ENCODE peak calls at places on chromosomes 6 and 20, in five cellular contexts. One of them, this sample, is unnamed.

GRCh38 chr6:117548797-117549301 is 53.5 kb downstream of the GOPC start:
- DNase-seq in HepG2: peak
- DNase-seq in endothelial cell of umbilical vein: peak
- DNase-seq in A549: peak
- DNase-seq in K562: no peak
- DNase-seq in this sample: no peak

GRCh38 chr6:122207794-122208193 is 191.7 kb upstream of the HSF2 start:
- DNase-seq in HepG2: no peak
- DNase-seq in endothelial cell of umbilical vein: no peak
- DNase-seq in A549: no peak
- DNase-seq in K562: no peak
- DNase-seq in this sample: no peak

GRCh38 chr6:20056350-20056992 is 155.8 kb downstream of the MBOAT1 start:
- DNase-seq in HepG2: peak
- DNase-seq in endothelial cell of umbilical vein: peak
- DNase-seq in A549: peak
- DNase-seq in K562: no peak
- DNase-seq in this sample: peak

GRCh38 chr20:44651507-44652373 is at the start of gene ADA:
- DNase-seq in HepG2: peak
- DNase-seq in endothelial cell of umbilical vein: peak
- DNase-seq in A549: peak
- DNase-seq in K562: peak
- DNase-seq in this sample: peak

GRCh38 chr6:154154389-154154967 is 115.4 kb downstream of the OPRM1 start:
- DNase-seq in HepG2: peak
- DNase-seq in endothelial cell of umbilical vein: peak
- DNase-seq in A549: peak
- DNase-seq in K562: peak
- DNase-seq in this sample: peak

GRCh38 chr6:7034055-7034454 is 73.7 kb upstream of the RREB1 start:
- DNase-seq in HepG2: no peak
- DNase-seq in endothelial cell of umbilical vein: no peak
- DNase-seq in A549: no peak
- DNase-seq in K562: no peak
- DNase-seq in this sample: no peak

GRCh38 chr6:27873101-27874030 is 38.8 kb downstream of the OR2B2 start:
- DNase-seq in HepG2: no peak
- DNase-seq in endothelial cell of umbilical vein: peak
- DNase-seq in A549: peak
- DNase-seq in K562: no peak
- DNase-seq in this sample: peak

GRCh38 chr20:9831032-9831431 is 7.8 kb downstream of the PAK5 start:
- DNase-seq in HepG2: no peak
- DNase-seq in endothelial cell of umbilical vein: no peak
- DNase-seq in A549: no peak
- DNase-seq in K562: no peak
- DNase-seq in this sample: no peak

GRCh38 chr6:43829470-43829869 is 59.5 kb downstream of the VEGFA start:
- DNase-seq in HepG2: no peak
- DNase-seq in endothelial cell of umbilical vein: no peak
- DNase-seq in A549: no peak
- DNase-seq in K562: no peak
- DNase-seq in this sample: no peak

GRCh38 chr6:160400426-160400825 is 52.2 kb downstream of the SLC22A3 start:
- DNase-seq in HepG2: no peak
- DNase-seq in endothelial cell of umbilical vein: no peak
- DNase-seq in A549: no peak
- DNase-seq in K562: no peak
- DNase-seq in this sample: peak

GRCh38 chr6:31579119-31579505 is 3.1 kb downstream of the LTB start:
- DNase-seq in HepG2: no peak
- DNase-seq in endothelial cell of umbilical vein: no peak
- DNase-seq in A549: no peak
- DNase-seq in K562: no peak
- DNase-seq in this sample: peak

GRCh38 chr20:17014217-17014616 is 212.6 kb upstream of the PCSK2 start:
- DNase-seq in HepG2: no peak
- DNase-seq in endothelial cell of umbilical vein: no peak
- DNase-seq in A549: no peak
- DNase-seq in K562: no peak
- DNase-seq in this sample: no peak

GRCh38 chr6:140871911-140872310 is 1260.8 kb upstream of the GJE1 start:
- DNase-seq in HepG2: no peak
- DNase-seq in endothelial cell of umbilical vein: no peak
- DNase-seq in A549: no peak
- DNase-seq in K562: no peak
- DNase-seq in this sample: no peak

GRCh38 chr20:62530643-62531032 is 54.8 kb upstream of the GATA5 start:
- DNase-seq in HepG2: no peak
- DNase-seq in endothelial cell of umbilical vein: no peak
- DNase-seq in A549: no peak
- DNase-seq in K562: no peak
- DNase-seq in this sample: no peak

GRCh38 chr20:48761023-48761785 is 66.6 kb downstream of the PREX1 start:
- DNase-seq in HepG2: no peak
- DNase-seq in endothelial cell of umbilical vein: no peak
- DNase-seq in A549: no peak
- DNase-seq in K562: no peak
- DNase-seq in this sample: peak

GRCh38 chr6:13407368-13407708 is 79.0 kb upstream of the TBC1D7 start:
- DNase-seq in HepG2: no peak
- DNase-seq in endothelial cell of umbilical vein: no peak
- DNase-seq in A549: no peak
- DNase-seq in K562: no peak
- DNase-seq in this sample: no peak

GRCh38 chr6:5231289-5231688 is 29.5 kb downstream of the LYRM4 start:
- DNase-seq in HepG2: no peak
- DNase-seq in endothelial cell of umbilical vein: no peak
- DNase-seq in A549: no peak
- DNase-seq in K562: peak
- DNase-seq in this sample: no peak

GRCh38 chr6:57172136-57173055 is at the start of gene BAG2:
- DNase-seq in HepG2: peak
- DNase-seq in endothelial cell of umbilical vein: peak
- DNase-seq in A549: peak
- DNase-seq in K562: peak
- DNase-seq in this sample: peak

GRCh38 chr6:14441371-14441781 is 323.8 kb downstream of the CD83 start:
- DNase-seq in HepG2: no peak
- DNase-seq in endothelial cell of umbilical vein: no peak
- DNase-seq in A549: no peak
- DNase-seq in K562: no peak
- DNase-seq in this sample: no peak

GRCh38 chr20:46592580-46593362 is 42.3 kb upstream of the OCSTAMP start:
- DNase-seq in HepG2: peak
- DNase-seq in endothelial cell of umbilical vein: no peak
- DNase-seq in A549: peak
- DNase-seq in K562: no peak
- DNase-seq in this sample: peak

GRCh38 chr6:45445749-45446454 is 68.2 kb upstream of the SUPT3H start:
- DNase-seq in HepG2: peak
- DNase-seq in endothelial cell of umbilical vein: peak
- DNase-seq in A549: peak
- DNase-seq in K562: peak
- DNase-seq in this sample: peak

GRCh38 chr6:40325041-40325440 is 262.1 kb downstream of the LRFN2 start:
- DNase-seq in HepG2: no peak
- DNase-seq in endothelial cell of umbilical vein: no peak
- DNase-seq in A549: no peak
- DNase-seq in K562: no peak
- DNase-seq in this sample: no peak

GRCh38 chr6:133891814-133892443 is 3.0 kb downstream of the TCF21 start:
- DNase-seq in HepG2: no peak
- DNase-seq in endothelial cell of umbilical vein: peak
- DNase-seq in A549: no peak
- DNase-seq in K562: no peak
- DNase-seq in this sample: no peak

GRCh38 chr6:38034269-38034914 is 214.9 kb downstream of the ZFAND3 start:
- DNase-seq in HepG2: peak
- DNase-seq in endothelial cell of umbilical vein: peak
- DNase-seq in A549: peak
- DNase-seq in K562: no peak
- DNase-seq in this sample: peak

GRCh38 chr20:59144831-59145196 is 18.8 kb upstream of the ZNF831 start:
- DNase-seq in HepG2: no peak
- DNase-seq in endothelial cell of umbilical vein: no peak
- DNase-seq in A549: no peak
- DNase-seq in K562: no peak
- DNase-seq in this sample: no peak

GRCh38 chr20:39282619-39283092 is 320.5 kb downstream of the DHX35 start:
- DNase-seq in HepG2: no peak
- DNase-seq in endothelial cell of umbilical vein: no peak
- DNase-seq in A549: no peak
- DNase-seq in K562: no peak
- DNase-seq in this sample: no peak

GRCh38 chr6:56359201-56359899 is 112.0 kb upstream of the COL21A1 start:
- DNase-seq in HepG2: peak
- DNase-seq in endothelial cell of umbilical vein: peak
- DNase-seq in A549: peak
- DNase-seq in K562: peak
- DNase-seq in this sample: peak

GRCh38 chr20:44475694-44476560 is at the start of gene TTPAL:
- DNase-seq in HepG2: peak
- DNase-seq in endothelial cell of umbilical vein: peak
- DNase-seq in A549: peak
- DNase-seq in K562: peak
- DNase-seq in this sample: peak

GRCh38 chr6:50815436-50816114 is 3.1 kb upstream of the TFAP2B start:
- DNase-seq in HepG2: no peak
- DNase-seq in endothelial cell of umbilical vein: peak
- DNase-seq in A549: no peak
- DNase-seq in K562: peak
- DNase-seq in this sample: no peak

GRCh38 chr6:168851460-168852103 is 402.1 kb downstream of the THBS2 start:
- DNase-seq in HepG2: no peak
- DNase-seq in endothelial cell of umbilical vein: no peak
- DNase-seq in A549: no peak
- DNase-seq in K562: no peak
- DNase-seq in this sample: no peak
- H3K4me3 ChIP-seq in HepG2: peak
- H3K4me3 ChIP-seq in endothelial cell of umbilical vein: no peak
- H3K4me3 ChIP-seq in A549: no peak
- H3K4me3 ChIP-seq in K562: no peak
- H3K4me3 ChIP-seq in this sample: peak

DNA sequence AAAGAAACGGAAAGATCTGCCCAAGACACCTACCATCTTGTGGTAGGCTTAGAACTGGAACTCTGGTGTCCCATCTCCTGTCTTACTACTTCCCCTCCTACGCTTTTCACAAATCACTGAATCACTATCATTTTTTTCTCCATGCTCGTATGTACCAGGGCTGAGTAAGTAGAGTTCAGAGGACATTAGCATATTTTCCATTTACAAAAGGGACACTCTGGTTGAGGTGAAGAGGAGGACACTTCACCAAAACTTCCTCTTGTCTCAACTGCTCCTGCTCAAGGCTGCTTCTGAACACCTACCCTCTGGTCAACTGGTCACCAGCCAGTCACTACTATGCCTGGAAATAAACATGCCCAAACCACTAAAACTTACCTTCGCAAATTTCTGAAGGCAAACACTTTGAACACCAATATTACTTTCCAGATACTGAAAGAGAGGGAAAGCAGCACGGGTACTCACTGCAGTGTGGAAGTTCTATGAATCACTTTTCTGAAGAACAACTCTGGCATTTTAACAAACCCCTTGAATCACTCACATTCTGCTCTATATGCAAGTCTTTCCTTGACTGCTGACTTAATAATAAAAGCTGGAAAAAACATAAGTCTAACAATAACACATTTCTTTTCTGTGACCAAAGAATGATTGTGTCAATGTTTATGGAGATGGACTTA is 123.3 kb downstream of the INSM1 start:
- DNase-seq in HepG2: no peak
- DNase-seq in endothelial cell of umbilical vein: peak
- DNase-seq in A549: no peak
- DNase-seq in K562: no peak
- DNase-seq in this sample: no peak
- TF ChIP-seq MYC in HepG2: no peak
- TF ChIP-seq MYC in endothelial cell of umbilical vein: no peak
- TF ChIP-seq MYC in A549: no peak
- TF ChIP-seq MYC in K562: no peak
- TF ChIP-seq MYC in this sample: no peak

GRCh38 chr6:87472525-87473418 is at the start of gene SLC35A1:
- DNase-seq in HepG2: peak
- DNase-seq in endothelial cell of umbilical vein: peak
- DNase-seq in A549: peak
- DNase-seq in K562: peak
- DNase-seq in this sample: peak
- TF ChIP-seq CTCF in HepG2: peak
- TF ChIP-seq CTCF in endothelial cell of umbilical vein: no peak
- TF ChIP-seq CTCF in A549: no peak
- TF ChIP-seq CTCF in K562: no peak
- TF ChIP-seq CTCF in this sample: no peak

DNA sequence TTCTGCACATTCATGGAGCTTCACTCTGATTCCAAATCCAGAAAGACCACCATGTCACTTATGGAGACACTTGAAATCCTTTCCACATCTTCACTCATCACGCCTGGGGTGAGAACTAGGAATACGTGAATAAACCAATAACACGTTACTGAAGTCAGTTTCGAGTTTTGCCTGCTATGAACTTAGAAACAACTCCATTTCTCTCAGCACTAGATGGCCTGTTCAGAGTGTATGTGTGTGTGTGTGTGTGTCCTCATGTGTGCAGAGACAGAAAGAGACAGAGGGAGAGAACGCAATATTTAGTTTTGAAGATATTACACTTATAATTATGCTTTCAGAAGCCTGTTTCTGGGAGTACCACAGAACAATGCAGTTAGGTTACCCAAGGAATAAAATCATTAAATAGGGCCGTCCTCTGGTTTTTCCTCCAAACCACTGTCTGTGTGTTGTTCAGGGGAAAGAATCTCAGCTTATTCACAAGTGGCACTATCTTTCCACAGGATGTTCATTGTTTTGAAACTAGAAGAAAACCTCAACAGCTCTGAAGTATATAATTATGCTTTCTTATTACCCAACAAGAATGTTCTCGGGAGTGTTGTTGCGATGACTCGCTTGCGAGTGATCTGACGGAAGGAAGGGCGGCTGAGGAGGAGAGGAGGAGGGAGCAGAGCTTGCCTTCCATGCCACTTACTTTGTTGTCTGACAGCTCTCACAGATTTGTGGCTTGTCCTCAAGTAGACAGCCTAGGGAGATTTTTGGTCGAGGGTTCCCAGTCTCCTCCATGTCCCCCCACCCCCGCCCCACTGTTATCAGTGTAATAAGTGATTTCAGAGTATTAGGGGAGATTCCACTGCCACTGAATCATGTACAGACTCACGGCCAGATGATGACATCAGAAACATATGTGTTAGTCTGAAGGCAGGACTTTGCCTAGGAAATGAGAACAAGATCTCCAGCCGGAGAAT is 80.9 kb upstream of the CCN6 start:
- DNase-seq in HepG2: no peak
- DNase-seq in endothelial cell of umbilical vein: peak
- DNase-seq in A549: peak
- DNase-seq in K562: no peak
- DNase-seq in this sample: peak
- H3K4me3 ChIP-seq in HepG2: no peak
- H3K4me3 ChIP-seq in endothelial cell of umbilical vein: no peak
- H3K4me3 ChIP-seq in A549: no peak
- H3K4me3 ChIP-seq in K562: no peak
- H3K4me3 ChIP-seq in this sample: no peak

GRCh38 chr20:63830821-63831593 is at the start of gene ZBTB46:
- DNase-seq in HepG2: no peak
- DNase-seq in endothelial cell of umbilical vein: no peak
- DNase-seq in A549: no peak
- DNase-seq in K562: peak
- DNase-seq in this sample: peak
- TF ChIP-seq MYC in HepG2: no peak
- TF ChIP-seq MYC in endothelial cell of umbilical vein: no peak
- TF ChIP-seq MYC in A549: no peak
- TF ChIP-seq MYC in K562: no peak
- TF ChIP-seq MYC in this sample: no peak